ENCODE peak calls at places on chromosomes 5 and 9, in ten cellular contexts. D, Z, S, M, V, P, Q, W, N and I are unnamed samples.
A peak's percentile ranks its signal among the peaks of the same experiment; 100 is the strongest.

GRCh38 chr5:7779019-7779662 is 71.8 kb downstream of the CFAP90 start:
- DNase-seq in D (no peak), Z (no peak), S (no peak), M (no peak), V (no peak), P (no peak), Q (no peak), W (no peak), N (no peak), I (no peak)

GRCh38 chr9:5543875-5544702 is 33.8 kb downstream of the PDCD1LG2 start:
- DNase-seq in D (no peak), Z (no peak), S (no peak), M (no peak), V (no peak), P (no peak), Q (no peak), W (no peak), N (no peak), I (no peak)

GRCh38 chr5:140823475-140823874 is 2.1 kb downstream of the PCDHA5 start:
- DNase-seq in D (no peak), Z (no peak), S (no peak), M (no peak), V (no peak), P (no peak), Q (no peak), W (no peak), N (no peak), I (no peak)

GRCh38 chr5:172284275-172284971 is 859 bp upstream of the UBTD2 start:
- DNase-seq in D (no peak), Z (peak; percentile 58), S (no peak), M (no peak), V (no peak), P (no peak), Q (peak; percentile 17), W (no peak), N (no peak), I (no peak)

GRCh38 chr9:117245225-117245624 is 169.6 kb downstream of the ASTN2 start:
- DNase-seq in D (no peak), Z (no peak), S (no peak), M (no peak), V (no peak), P (no peak), Q (no peak), W (no peak), N (no peak), I (no peak)

GRCh38 chr5:117561531-117561930 is 986.9 kb upstream of the SEMA6A start:
- DNase-seq in D (no peak), Z (no peak), S (no peak), M (no peak), V (no peak), P (no peak), Q (no peak), W (no peak), N (no peak), I (no peak)

GRCh38 chr5:157100140-157100679 is 8.6 kb downstream of the HAVCR2 start:
- DNase-seq in D (no peak), Z (no peak), S (no peak), M (peak; percentile 61), V (no peak), P (no peak), Q (no peak), W (peak; percentile 50), N (no peak), I (no peak)

GRCh38 chr5:65076251-65076869 is 307.6 kb downstream of the CWC27 start:
- DNase-seq in D (peak; percentile 56), Z (peak; percentile 63), S (peak; percentile 66), M (peak; percentile 54), V (no peak), P (peak; percentile 57), Q (no peak), W (peak; percentile 52), N (peak; percentile 27), I (peak; percentile 33)

GRCh38 chr5:148125641-148126040 is 42.7 kb upstream of the SPINK14 start:
- DNase-seq in D (no peak), Z (no peak), S (no peak), M (peak; percentile 8), V (no peak), P (no peak), Q (no peak), W (peak; percentile 11), N (no peak), I (no peak)

GRCh38 chr5:176660860-176661641 is 13.8 kb downstream of the TSPAN17 start:
- DNase-seq in D (peak; percentile 72), Z (peak; percentile 82), S (peak; percentile 69), M (peak; percentile 62), V (peak; percentile 80), P (peak; percentile 49), Q (peak; percentile 33), W (peak; percentile 75), N (peak; percentile 79), I (peak; percentile 63)

GRCh38 chr5:172920447-172920849 is 38.8 kb upstream of the RPL26L1 start:
- DNase-seq in D (no peak), Z (no peak), S (peak; percentile 66), M (peak; percentile 100), V (no peak), P (no peak), Q (no peak), W (peak; percentile 97), N (no peak), I (no peak)

GRCh38 chr5:73448451-73449136 is at the start of gene FOXD1:
- DNase-seq in D (peak; percentile 44), Z (peak; percentile 84), S (peak; percentile 34), M (peak; percentile 97), V (peak; percentile 92), P (peak; percentile 92), Q (peak; percentile 86), W (peak; percentile 95), N (peak; percentile 40), I (peak; percentile 29)

DNA sequence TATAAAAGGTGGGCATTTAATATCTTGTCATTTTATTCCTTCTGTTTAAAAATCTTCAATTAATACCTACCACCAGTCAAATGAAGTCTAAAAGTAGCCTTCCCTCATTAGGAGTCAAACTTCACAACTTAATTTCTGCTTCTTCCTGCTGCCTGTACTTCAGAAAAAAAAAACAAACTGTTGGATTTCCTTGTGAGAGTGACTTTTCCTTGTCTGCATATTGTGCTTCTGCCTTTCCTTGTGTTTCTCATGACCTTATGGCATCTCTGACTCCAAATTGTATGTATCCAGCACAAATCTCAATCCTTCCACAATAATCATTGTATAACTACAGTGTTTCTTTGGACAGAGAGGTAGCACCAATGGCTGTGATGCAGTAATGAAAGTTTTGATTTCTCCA is 32.1 kb downstream of the GRAMD2B start:
- DNase-seq in D (no peak), Z (no peak), S (no peak), M (no peak), V (no peak), P (no peak), Q (no peak), W (no peak), N (no peak), I (no peak)
- H3K27ac ChIP-seq in D (no peak overlapping the region), Z (peak overlapping the region; percentile 48), S (peak overlapping the region; percentile 22), M (no peak overlapping the region), V (no peak overlapping the region), P (no peak overlapping the region), Q (peak overlapping the region; percentile 76), W (no peak overlapping the region), N (no peak overlapping the region), I (peak overlapping the region; percentile 63)

GRCh38 chr9:37033753-37034319 is at the start of gene PAX5:
- DNase-seq in D (no peak), Z (no peak), S (no peak), M (no peak), V (no peak), P (no peak), Q (no peak), W (no peak), N (no peak), I (no peak)

GRCh38 chr9:37031081-37031480 is 3.0 kb downstream of the PAX5 start:
- DNase-seq in D (no peak), Z (no peak), S (no peak), M (no peak), V (no peak), P (no peak), Q (no peak), W (no peak), N (no peak), I (no peak)

GRCh38 chr9:37031902-37032301 is 2.2 kb downstream of the PAX5 start:
- DNase-seq in D (no peak), Z (no peak), S (no peak), M (no peak), V (no peak), P (no peak), Q (no peak), W (no peak), N (no peak), I (no peak)

GRCh38 chr9:37033141-37033540 is 927 bp downstream of the PAX5 start:
- DNase-seq in D (no peak), Z (no peak), S (no peak), M (no peak), V (no peak), P (no peak), Q (no peak), W (no peak), N (no peak), I (no peak)

GRCh38 chr9:37032713-37033112 is 1.4 kb downstream of the PAX5 start:
- DNase-seq in D (no peak), Z (no peak), S (no peak), M (no peak), V (no peak), P (no peak), Q (no peak), W (no peak), N (no peak), I (no peak)
- TF ChIP-seq CTCF in D (no peak), Z (no peak), S (no peak), M (no peak), V (no peak), P (no peak), Q (no peak), W (no peak), N (no peak), I (no peak)

DNA sequence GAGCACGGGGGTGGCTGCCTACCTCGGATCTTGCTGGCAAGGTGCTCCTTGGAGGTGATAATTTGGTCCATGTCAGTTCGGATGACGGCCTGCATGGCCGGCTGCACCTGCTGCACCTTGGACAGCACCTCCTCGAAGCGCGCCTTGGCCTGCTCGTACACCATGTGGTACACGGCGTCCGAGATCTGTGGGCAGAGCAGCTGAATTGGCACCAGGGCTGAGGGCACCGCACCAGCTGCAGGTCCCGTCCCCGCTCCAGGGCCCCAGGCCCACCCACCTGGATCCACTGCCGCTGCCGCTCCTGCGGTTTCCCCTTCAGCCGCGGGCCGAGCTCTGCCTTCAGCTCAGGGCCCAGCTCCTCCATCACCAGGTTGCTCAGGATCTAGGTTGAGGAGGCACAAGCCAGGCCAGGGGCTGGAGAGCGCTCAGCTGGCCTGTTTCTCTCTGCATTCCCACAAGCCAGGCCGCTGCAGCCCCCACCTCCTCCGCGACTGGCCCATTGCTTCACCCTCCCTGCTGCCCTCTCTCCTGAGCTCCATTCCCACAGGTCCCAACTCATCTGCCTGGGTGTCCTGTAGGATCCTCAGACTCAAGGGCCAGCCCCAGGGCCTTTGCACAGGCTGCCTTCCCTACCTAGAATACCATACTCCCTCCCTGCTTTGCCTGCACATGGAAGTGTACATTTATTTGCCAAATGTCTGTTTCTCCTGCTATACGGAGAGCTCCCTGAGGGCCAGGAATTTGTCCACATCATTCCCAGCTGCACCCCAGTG is 65.7 kb downstream of the LRSAM1 start:
- DNase-seq in D (no peak), Z (no peak), S (no peak), M (no peak), V (no peak), P (no peak), Q (no peak), W (no peak), N (no peak), I (no peak)
- TF ChIP-seq POLR2A in D (no peak), Z (no peak), S (no peak), M (no peak), V (no peak), P (no peak), Q (no peak), W (no peak), N (no peak), I (no peak)

GRCh38 chr5:150751096-150751891 is 7.5 kb downstream of the DCTN4 start:
- DNase-seq in D (no peak), Z (no peak), S (no peak), M (peak; percentile 40), V (no peak), P (no peak), Q (no peak), W (no peak), N (no peak), I (no peak)
- H3K27ac ChIP-seq in D (no peak overlapping the region), Z (no peak overlapping the region), S (no peak overlapping the region), M (peak overlapping the region; percentile 62), V (no peak overlapping the region), P (no peak overlapping the region), Q (no peak overlapping the region), W (no peak overlapping the region), N (no peak overlapping the region), I (no peak overlapping the region)